ENCODE peak calls at places on chromosome 22, in six cellular contexts. One of them, this sample, is unnamed.

GRCh38 chr22:49024775-49025440 is 802.8 kb downstream of the BRD1 start:
- DNase-seq in sigmoid colon: peak
- DNase-seq in HAP-1: no peak
- DNase-seq in body of pancreas: no peak
- DNase-seq in CD8-positive, alpha-beta T cell: no peak
- DNase-seq in astrocyte: no peak
- DNase-seq in this sample: no peak

GRCh38 chr22:36330655-36331305 is 57.0 kb downstream of the MYH9 start:
- DNase-seq in HAP-1: no peak
- DNase-seq in body of pancreas: peak
- DNase-seq in sigmoid colon: no peak
- DNase-seq in CD8-positive, alpha-beta T cell: no peak
- DNase-seq in astrocyte: peak
- DNase-seq in this sample: peak

GRCh38 chr22:17569971-17570511 is 6.7 kb downstream of the SLC25A18 start:
- DNase-seq in sigmoid colon: peak
- DNase-seq in HAP-1: no peak
- DNase-seq in CD8-positive, alpha-beta T cell: no peak
- DNase-seq in body of pancreas: no peak
- DNase-seq in astrocyte: peak
- DNase-seq in this sample: no peak

GRCh38 chr22:26555478-26555877 is 34.5 kb downstream of the TPST2 start:
- DNase-seq in sigmoid colon: no peak
- DNase-seq in body of pancreas: no peak
- DNase-seq in HAP-1: no peak
- DNase-seq in CD8-positive, alpha-beta T cell: no peak
- DNase-seq in astrocyte: no peak
- DNase-seq in this sample: no peak

GRCh38 chr22:25172153-25172552 is 27.5 kb upstream of the CRYBB3 start:
- DNase-seq in body of pancreas: peak
- DNase-seq in HAP-1: no peak
- DNase-seq in astrocyte: no peak
- DNase-seq in CD8-positive, alpha-beta T cell: peak
- DNase-seq in sigmoid colon: no peak
- DNase-seq in this sample: peak

GRCh38 chr22:39997939-39998726 is 3.4 kb downstream of the FAM83F start:
- DNase-seq in astrocyte: peak
- DNase-seq in sigmoid colon: no peak
- DNase-seq in HAP-1: peak
- DNase-seq in CD8-positive, alpha-beta T cell: no peak
- DNase-seq in body of pancreas: peak
- DNase-seq in this sample: no peak

GRCh38 chr22:42288791-42289190 is 18.3 kb upstream of the TCF20 start:
- DNase-seq in body of pancreas: no peak
- DNase-seq in astrocyte: no peak
- DNase-seq in sigmoid colon: no peak
- DNase-seq in CD8-positive, alpha-beta T cell: no peak
- DNase-seq in HAP-1: no peak
- DNase-seq in this sample: no peak

GRCh38 chr22:40491990-40492631 is 121.7 kb downstream of the SGSM3 start:
- DNase-seq in body of pancreas: no peak
- DNase-seq in astrocyte: peak
- DNase-seq in sigmoid colon: no peak
- DNase-seq in HAP-1: no peak
- DNase-seq in CD8-positive, alpha-beta T cell: no peak
- DNase-seq in this sample: peak

GRCh38 chr22:28155808-28156207 is 236.8 kb upstream of the PITPNB start:
- DNase-seq in astrocyte: no peak
- DNase-seq in HAP-1: no peak
- DNase-seq in sigmoid colon: no peak
- DNase-seq in CD8-positive, alpha-beta T cell: no peak
- DNase-seq in body of pancreas: no peak
- DNase-seq in this sample: no peak

GRCh38 chr22:49402169-49402568 is 425.5 kb downstream of the BRD1 start:
- DNase-seq in CD8-positive, alpha-beta T cell: no peak
- DNase-seq in sigmoid colon: peak
- DNase-seq in body of pancreas: no peak
- DNase-seq in HAP-1: no peak
- DNase-seq in astrocyte: no peak
- DNase-seq in this sample: no peak

GRCh38 chr22:49156662-49157285 is 670.9 kb downstream of the BRD1 start:
- DNase-seq in sigmoid colon: no peak
- DNase-seq in body of pancreas: peak
- DNase-seq in CD8-positive, alpha-beta T cell: no peak
- DNase-seq in astrocyte: no peak
- DNase-seq in HAP-1: no peak
- DNase-seq in this sample: no peak

DNA sequence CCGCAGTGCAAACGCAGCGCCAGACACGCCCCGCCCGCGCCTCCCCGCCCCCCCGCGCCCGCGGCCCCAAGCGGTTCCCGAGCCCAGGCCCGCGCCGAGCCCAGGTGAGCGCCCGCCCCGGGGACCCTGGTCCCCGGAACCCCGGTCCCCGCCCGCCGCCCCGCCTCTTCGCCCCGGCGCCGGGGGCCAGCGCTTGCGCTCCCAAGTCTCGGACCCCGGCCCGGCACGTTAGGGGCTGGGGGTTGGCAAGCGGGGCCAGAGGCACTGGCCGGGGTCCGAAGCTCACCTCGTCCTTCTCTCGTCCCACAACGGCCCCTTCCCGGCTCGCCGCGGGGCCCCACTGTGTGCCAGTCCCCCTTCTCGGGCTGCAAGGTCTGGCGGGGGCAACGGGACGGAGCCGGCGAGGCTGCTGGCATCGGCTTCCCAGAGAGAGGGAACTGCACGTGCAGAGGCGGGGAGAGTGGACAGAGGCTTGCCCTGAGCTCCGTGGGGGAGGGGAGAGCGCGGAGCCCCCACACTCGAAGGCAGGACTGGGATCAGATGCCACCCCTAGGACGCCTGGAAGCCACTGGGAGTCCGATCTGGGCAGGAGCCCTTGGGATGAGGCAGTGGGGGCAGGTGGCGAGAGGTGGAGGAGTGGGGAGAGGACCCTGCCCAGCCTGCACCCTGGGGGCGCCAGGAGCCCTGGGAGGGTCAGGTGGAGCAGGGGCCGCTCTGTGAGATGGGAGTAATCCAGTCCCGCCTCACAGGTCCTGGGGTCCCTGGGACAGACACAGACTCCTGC is 1.8 kb upstream of the AIFM3 start:
- DNase-seq in sigmoid colon: no peak
- DNase-seq in body of pancreas: no peak
- DNase-seq in CD8-positive, alpha-beta T cell: no peak
- DNase-seq in astrocyte: no peak
- DNase-seq in HAP-1: no peak
- DNase-seq in this sample: no peak
- H3K4me3 ChIP-seq in sigmoid colon: peak
- H3K4me3 ChIP-seq in body of pancreas: no peak
- H3K4me3 ChIP-seq in CD8-positive, alpha-beta T cell: no peak
- H3K4me3 ChIP-seq in astrocyte: no peak
- H3K4me3 ChIP-seq in HAP-1: no peak
- H3K4me3 ChIP-seq in this sample: no peak

GRCh38 chr22:43923631-43924548 is at the start of gene PNPLA3:
- DNase-seq in HAP-1: peak
- DNase-seq in body of pancreas: peak
- DNase-seq in astrocyte: peak
- DNase-seq in CD8-positive, alpha-beta T cell: peak
- DNase-seq in sigmoid colon: peak
- DNase-seq in this sample: peak

GRCh38 chr22:43925433-43926348 is 2.1 kb downstream of the PNPLA3 start:
- DNase-seq in body of pancreas: no peak
- DNase-seq in sigmoid colon: no peak
- DNase-seq in HAP-1: peak
- DNase-seq in astrocyte: no peak
- DNase-seq in CD8-positive, alpha-beta T cell: no peak
- DNase-seq in this sample: no peak

GRCh38 chr22:43921361-43921760 is 2.2 kb upstream of the PNPLA3 start:
- DNase-seq in HAP-1: no peak
- DNase-seq in astrocyte: peak
- DNase-seq in CD8-positive, alpha-beta T cell: no peak
- DNase-seq in sigmoid colon: no peak
- DNase-seq in body of pancreas: no peak
- DNase-seq in this sample: no peak

GRCh38 chr22:43922123-43922522 is 1.5 kb upstream of the PNPLA3 start:
- DNase-seq in sigmoid colon: no peak
- DNase-seq in HAP-1: no peak
- DNase-seq in astrocyte: no peak
- DNase-seq in CD8-positive, alpha-beta T cell: no peak
- DNase-seq in body of pancreas: no peak
- DNase-seq in this sample: no peak

GRCh38 chr22:43923191-43923590 is 414 bp upstream of the PNPLA3 start:
- DNase-seq in CD8-positive, alpha-beta T cell: no peak
- DNase-seq in astrocyte: no peak
- DNase-seq in HAP-1: no peak
- DNase-seq in body of pancreas: peak
- DNase-seq in sigmoid colon: no peak
- DNase-seq in this sample: peak
- H3K4me3 ChIP-seq in CD8-positive, alpha-beta T cell: peak
- H3K4me3 ChIP-seq in astrocyte: peak
- H3K4me3 ChIP-seq in HAP-1: peak
- H3K4me3 ChIP-seq in body of pancreas: no peak
- H3K4me3 ChIP-seq in sigmoid colon: peak
- H3K4me3 ChIP-seq in this sample: peak

GRCh38 chr22:22945195-22945594 is 57.6 kb downstream of the IGLL5 start:
- DNase-seq in sigmoid colon: no peak
- DNase-seq in HAP-1: no peak
- DNase-seq in CD8-positive, alpha-beta T cell: no peak
- DNase-seq in body of pancreas: no peak
- DNase-seq in astrocyte: no peak
- DNase-seq in this sample: no peak
- H3K4me3 ChIP-seq in sigmoid colon: no peak
- H3K4me3 ChIP-seq in HAP-1: no peak
- H3K4me3 ChIP-seq in CD8-positive, alpha-beta T cell: no peak
- H3K4me3 ChIP-seq in body of pancreas: no peak
- H3K4me3 ChIP-seq in astrocyte: no peak
- H3K4me3 ChIP-seq in this sample: no peak

GRCh38 chr22:46295277-46295971 is 1.2 kb upstream of the GTSE1 start:
- DNase-seq in CD8-positive, alpha-beta T cell: no peak
- DNase-seq in HAP-1: no peak
- DNase-seq in body of pancreas: no peak
- DNase-seq in astrocyte: no peak
- DNase-seq in sigmoid colon: no peak
- DNase-seq in this sample: no peak
- H3K4me3 ChIP-seq in CD8-positive, alpha-beta T cell: peak
- H3K4me3 ChIP-seq in HAP-1: peak
- H3K4me3 ChIP-seq in body of pancreas: no peak
- H3K4me3 ChIP-seq in astrocyte: peak
- H3K4me3 ChIP-seq in sigmoid colon: peak
- H3K4me3 ChIP-seq in this sample: peak

GRCh38 chr22:19755722-19756287 is 4.8 kb upstream of the TBX1 start:
- DNase-seq in sigmoid colon: no peak
- DNase-seq in body of pancreas: no peak
- DNase-seq in CD8-positive, alpha-beta T cell: no peak
- DNase-seq in astrocyte: no peak
- DNase-seq in HAP-1: no peak
- DNase-seq in this sample: no peak
- H3K4me3 ChIP-seq in sigmoid colon: no peak
- H3K4me3 ChIP-seq in body of pancreas: no peak
- H3K4me3 ChIP-seq in CD8-positive, alpha-beta T cell: no peak
- H3K4me3 ChIP-seq in astrocyte: no peak
- H3K4me3 ChIP-seq in HAP-1: peak
- H3K4me3 ChIP-seq in this sample: peak

GRCh38 chr22:37818397-37819099 is 4.6 kb upstream of the GALR3 start:
- DNase-seq in body of pancreas: peak
- DNase-seq in astrocyte: peak
- DNase-seq in CD8-positive, alpha-beta T cell: peak
- DNase-seq in HAP-1: no peak
- DNase-seq in sigmoid colon: peak
- DNase-seq in this sample: peak
- H3K4me3 ChIP-seq in body of pancreas: no peak
- H3K4me3 ChIP-seq in astrocyte: peak
- H3K4me3 ChIP-seq in CD8-positive, alpha-beta T cell: peak
- H3K4me3 ChIP-seq in HAP-1: no peak
- H3K4me3 ChIP-seq in sigmoid colon: peak
- H3K4me3 ChIP-seq in this sample: peak

GRCh38 chr22:21937821-21938070 is 14.9 kb downstream of the PPM1F start:
- DNase-seq in sigmoid colon: no peak
- DNase-seq in CD8-positive, alpha-beta T cell: no peak
- DNase-seq in body of pancreas: no peak
- DNase-seq in HAP-1: no peak
- DNase-seq in astrocyte: peak
- DNase-seq in this sample: no peak
- H3K4me3 ChIP-seq in sigmoid colon: peak
- H3K4me3 ChIP-seq in CD8-positive, alpha-beta T cell: peak
- H3K4me3 ChIP-seq in body of pancreas: no peak
- H3K4me3 ChIP-seq in HAP-1: no peak
- H3K4me3 ChIP-seq in astrocyte: peak
- H3K4me3 ChIP-seq in this sample: peak

GRCh38 chr22:50434849-50435700 is 39.8 kb downstream of the SBF1 start:
- DNase-seq in sigmoid colon: no peak
- DNase-seq in astrocyte: no peak
- DNase-seq in body of pancreas: no peak
- DNase-seq in CD8-positive, alpha-beta T cell: no peak
- DNase-seq in HAP-1: no peak
- DNase-seq in this sample: no peak

GRCh38 chr22:50437511-50438304 is 37.1 kb downstream of the SBF1 start:
- DNase-seq in CD8-positive, alpha-beta T cell: no peak
- DNase-seq in astrocyte: no peak
- DNase-seq in sigmoid colon: no peak
- DNase-seq in HAP-1: no peak
- DNase-seq in body of pancreas: no peak
- DNase-seq in this sample: peak

GRCh38 chr22:50435701-50436115 is 39.1 kb downstream of the SBF1 start:
- DNase-seq in HAP-1: no peak
- DNase-seq in body of pancreas: no peak
- DNase-seq in astrocyte: no peak
- DNase-seq in CD8-positive, alpha-beta T cell: no peak
- DNase-seq in sigmoid colon: no peak
- DNase-seq in this sample: no peak

GRCh38 chr22:50436841-50437341 is 37.9 kb downstream of the SBF1 start:
- DNase-seq in CD8-positive, alpha-beta T cell: no peak
- DNase-seq in HAP-1: no peak
- DNase-seq in body of pancreas: no peak
- DNase-seq in sigmoid colon: no peak
- DNase-seq in astrocyte: no peak
- DNase-seq in this sample: no peak

DNA sequence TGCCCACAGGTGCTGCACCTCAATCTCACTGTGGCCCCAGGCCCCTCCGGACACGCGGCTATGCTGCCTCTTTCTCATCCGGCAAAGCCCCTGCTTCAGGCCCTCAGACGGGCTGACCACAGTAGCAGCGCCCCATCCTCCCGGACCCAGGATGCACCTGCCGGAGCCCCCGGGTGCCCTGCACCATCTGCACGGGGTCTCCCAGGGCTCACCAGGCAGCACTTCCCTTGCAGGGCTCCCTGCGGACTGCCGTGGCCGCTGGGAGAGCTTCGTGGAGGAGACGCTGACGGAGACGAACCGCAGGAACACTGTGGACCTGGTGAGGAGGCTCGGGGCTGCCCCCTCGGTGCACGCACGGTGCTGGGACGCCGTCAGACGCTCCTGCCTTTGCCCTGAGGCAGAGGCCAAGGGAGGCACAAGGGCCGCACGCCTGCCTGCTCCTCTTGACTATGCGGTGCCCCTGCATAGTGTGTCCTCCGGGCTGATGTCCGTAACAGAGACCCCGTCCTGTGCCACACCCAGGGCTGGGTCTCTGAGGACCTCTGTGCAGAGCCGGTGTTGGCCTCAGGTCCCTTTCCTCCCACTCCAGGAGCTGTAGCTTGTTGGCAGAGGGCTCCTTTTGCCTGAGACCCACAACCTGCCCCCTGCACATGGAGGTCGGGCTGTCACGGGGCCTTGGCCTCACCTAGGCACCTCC is 38.6 kb downstream of the SBF1 start:
- DNase-seq in body of pancreas: no peak
- DNase-seq in sigmoid colon: no peak
- DNase-seq in CD8-positive, alpha-beta T cell: no peak
- DNase-seq in HAP-1: no peak
- DNase-seq in astrocyte: no peak
- DNase-seq in this sample: no peak
- H3K4me3 ChIP-seq in body of pancreas: no peak
- H3K4me3 ChIP-seq in sigmoid colon: no peak
- H3K4me3 ChIP-seq in CD8-positive, alpha-beta T cell: no peak
- H3K4me3 ChIP-seq in HAP-1: no peak
- H3K4me3 ChIP-seq in astrocyte: no peak
- H3K4me3 ChIP-seq in this sample: no peak

This sample was measured in naive thymus-derived CD4-positive, alpha-beta T cell.